ENCODE peak calls at places on chromosomes 12 and 14, in six cellular contexts. E is K562, F is HepG2, Q is A549, L is endothelial cell of umbilical vein, T is GM12878. K is an unnamed sample.

GRCh38 chr14:80202888-80203562 is 8.3 kb downstream of the DIO2 start:
- DNase-seq in E (peak; percentile 7), F (peak; percentile 6), Q (no peak), L (no peak), T (no peak), K (peak; percentile 55)

GRCh38 chr12:32533971-32534590 is 134.7 kb downstream of the FGD4 start:
- DNase-seq in E (no peak), F (peak; percentile 94), Q (peak; percentile 61), L (peak; percentile 89), T (no peak), K (peak; percentile 79)

GRCh38 chr14:98957211-98958047 is 314.6 kb downstream of the BCL11B start:
- DNase-seq in E (no peak), F (no peak), Q (peak; percentile 26), L (no peak), T (no peak), K (peak; percentile 89)

GRCh38 chr14:36822671-36823070 is 161.0 kb downstream of the PAX9 start:
- DNase-seq in E (no peak), F (no peak), Q (no peak), L (no peak), T (no peak), K (no peak)

GRCh38 chr12:42648061-42648460 is 58.5 kb upstream of the PRICKLE1 start:
- DNase-seq in E (no peak), F (no peak), Q (no peak), L (no peak), T (no peak), K (no peak)

GRCh38 chr14:37591941-37592287 is 3.1 kb downstream of the FOXA1 start:
- DNase-seq in E (no peak), F (no peak), Q (no peak), L (no peak), T (no peak), K (no peak)

GRCh38 chr12:57504033-57504432 is 16.2 kb downstream of the MARS1 start:
- DNase-seq in E (no peak), F (no peak), Q (no peak), L (no peak), T (no peak), K (no peak)

GRCh38 chr14:102491786-102492522 is 17.6 kb downstream of the ANKRD9 start:
- DNase-seq in E (no peak), F (no peak), Q (no peak), L (no peak), T (no peak), K (no peak)

GRCh38 chr14:53692451-53693330 is 263.9 kb downstream of the BMP4 start:
- DNase-seq in E (no peak), F (no peak), Q (no peak), L (no peak), T (no peak), K (no peak)

GRCh38 chr12:94988471-94988870 is 15.0 kb downstream of the NDUFA12 start:
- DNase-seq in E (no peak), F (no peak), Q (no peak), L (no peak), T (no peak), K (no peak)

DNA sequence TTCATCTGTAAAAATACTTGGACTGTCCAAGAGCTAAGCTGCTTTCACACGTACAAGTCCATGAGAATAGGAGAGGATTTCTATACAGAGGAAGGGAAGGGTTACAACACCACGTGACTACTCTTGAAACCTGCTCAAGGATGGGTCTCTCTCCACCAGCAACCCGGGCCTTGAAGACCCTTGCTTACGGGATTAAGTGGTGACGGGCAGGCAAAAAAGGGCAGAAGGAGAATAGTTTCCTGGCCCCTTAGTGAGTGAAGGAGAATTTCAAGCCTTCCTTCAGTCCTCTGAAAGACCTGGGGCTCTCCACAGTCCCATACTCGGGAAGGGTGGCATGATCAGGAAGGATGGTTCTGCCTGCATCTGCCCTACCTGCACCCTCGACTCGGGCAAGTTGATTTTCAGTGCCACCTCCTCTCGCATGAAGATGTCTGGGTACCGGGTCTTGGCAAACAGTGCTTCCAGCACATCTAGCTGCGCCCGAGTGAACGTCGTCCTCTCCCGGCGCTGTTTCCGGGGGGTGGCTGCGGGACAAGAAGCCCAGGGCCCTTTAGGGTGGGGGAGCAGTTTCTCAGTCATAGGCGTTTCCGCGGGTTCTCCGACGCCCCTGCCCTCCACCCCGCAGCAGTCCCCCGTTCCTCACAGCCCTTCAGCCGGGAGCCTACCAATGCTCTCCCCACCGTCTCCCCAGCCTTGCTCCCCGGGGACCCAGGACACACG is 6.3 kb downstream of the OTX2 start:
- DNase-seq in E (no peak), F (no peak), Q (no peak), L (no peak), T (no peak), K (no peak)
- H3K4me3 ChIP-seq in E (no peak overlapping the region), F (no peak overlapping the region), Q (no peak overlapping the region), L (no peak overlapping the region), T (no peak overlapping the region), K (no peak overlapping the region)

GRCh38 chr14:93116676-93117200 is 1.0 kb upstream of the ITPK1 start:
- DNase-seq in E (no peak), F (no peak), Q (no peak), L (no peak), T (no peak), K (no peak)

GRCh38 chr14:93115069-93115919 is 431 bp downstream of the ITPK1 start:
- DNase-seq in E (peak; percentile 82), F (peak; percentile 63), Q (peak; percentile 70), L (peak; percentile 83), T (peak; percentile 33), K (peak; percentile 91)

GRCh38 chr14:93114068-93114710 is 1.5 kb downstream of the ITPK1 start:
- DNase-seq in E (no peak), F (no peak), Q (no peak), L (peak; percentile 8), T (no peak), K (peak; percentile 26)

GRCh38 chr14:93114713-93115068 is 1.0 kb downstream of the ITPK1 start:
- DNase-seq in E (no peak), F (no peak), Q (no peak), L (no peak), T (no peak), K (no peak)

GRCh38 chr14:93115920-93116675 is at the start of gene ITPK1:
- DNase-seq in E (peak; percentile 72), F (peak; percentile 24), Q (peak; percentile 66), L (peak; percentile 31), T (no peak), K (peak; percentile 77)
- TF ChIP-seq CTCF in E (no peak), F (no peak), Q (peak; percentile 81), L (peak; percentile 24), T (peak; percentile 46), K (no peak)

GRCh38 chr12:88897723-88898122 is 317.5 kb upstream of the KITLG start:
- DNase-seq in E (no peak), F (no peak), Q (no peak), L (peak; percentile 95), T (no peak), K (no peak)
- TF ChIP-seq MYC in E (no peak), F (no peak), Q (no peak), L (no peak), T (no peak), K (no peak)

GRCh38 chr12:48067250-48067938 is 38.5 kb downstream of the SENP1 start:
- DNase-seq in E (no peak), F (no peak), Q (no peak), L (no peak), T (peak; percentile 3), K (no peak)

GRCh38 chr12:48061943-48062719 is 43.7 kb downstream of the SENP1 start:
- DNase-seq in E (no peak), F (no peak), Q (no peak), L (no peak), T (no peak), K (no peak)

GRCh38 chr12:48058771-48059170 is 47.1 kb downstream of the SENP1 start:
- DNase-seq in E (no peak), F (no peak), Q (no peak), L (no peak), T (no peak), K (no peak)

GRCh38 chr12:48060474-48060873 is 45.4 kb downstream of the SENP1 start:
- DNase-seq in E (no peak), F (no peak), Q (no peak), L (no peak), T (no peak), K (no peak)

GRCh38 chr12:48063530-48063929 is 42.3 kb downstream of the SENP1 start:
- DNase-seq in E (no peak), F (no peak), Q (no peak), L (no peak), T (no peak), K (no peak)
- H3K4me3 ChIP-seq in E (no peak overlapping the region), F (no peak overlapping the region), Q (no peak overlapping the region), L (no peak overlapping the region), T (no peak overlapping the region), K (no peak overlapping the region)